ENCODE peak calls at places on chromosomes 1 and 21, in five cellular contexts. C, P, J, B and A are unnamed samples.

GRCh38 chr1:17919525-17920439 is 164.6 kb downstream of the ACTL8 start:
- DNase-seq in B (no peak), C (peak), P (peak), J (no peak), A (peak)

GRCh38 chr21:29105218-29105617 is 25.2 kb upstream of the MAP3K7CL start:
- DNase-seq in C (no peak), P (peak), B (no peak), J (no peak), A (no peak)

GRCh38 chr1:246583448-246584185 is 17.4 kb downstream of the CNST start:
- DNase-seq in B (no peak), C (no peak), J (no peak), P (no peak), A (peak)

GRCh38 chr1:224804220-224804619 is 125.3 kb upstream of the DNAH14 start:
- DNase-seq in J (no peak), C (no peak), B (no peak), P (no peak), A (no peak)

GRCh38 chr1:160206421-160207117 is 1.4 kb downstream of the PEA15 start:
- DNase-seq in C (no peak), J (no peak), B (no peak), P (peak), A (no peak)

GRCh38 chr1:77680173-77680572 is 2.3 kb downstream of the ZZZ3 start:
- DNase-seq in C (no peak), J (no peak), P (no peak), B (no peak), A (no peak)

GRCh38 chr1:97042551-97042950 is 321.0 kb downstream of the PTBP2 start:
- DNase-seq in P (peak), B (no peak), J (no peak), C (no peak), A (no peak)

GRCh38 chr1:118090130-118090529 is 94.9 kb downstream of the SPAG17 start:
- DNase-seq in C (no peak), J (no peak), P (no peak), B (no peak), A (no peak)

GRCh38 chr1:227823537-227823936 is 8.1 kb downstream of the PRSS38 start:
- DNase-seq in B (no peak), C (no peak), P (no peak), J (no peak), A (no peak)

GRCh38 chr1:71658295-71658694 is 577.5 kb upstream of the ZRANB2 start:
- DNase-seq in C (no peak), B (no peak), P (no peak), J (no peak), A (no peak)

GRCh38 chr1:188988589-188988988 is 1489.1 kb downstream of the BRINP3 start:
- DNase-seq in P (no peak), B (no peak), C (no peak), J (no peak), A (no peak)

GRCh38 chr1:15236226-15237145 is 10.5 kb upstream of the FHAD1 start:
- DNase-seq in B (no peak), C (peak), P (no peak), J (no peak), A (no peak)

GRCh38 chr1:187551061-187551460 is 722.3 kb downstream of the PLA2G4A start:
- DNase-seq in J (no peak), C (no peak), P (no peak), B (no peak), A (peak)

GRCh38 chr1:88036345-88036999 is 647.6 kb upstream of the PKN2 start:
- DNase-seq in B (no peak), J (no peak), P (no peak), C (no peak), A (no peak)